ENCODE peak calls at places on chromosomes 11 and 22, in seven cellular contexts. X is kidney, G is adrenal gland, Z is psoas muscle, P is pancreas, K is cardiac muscle cell, W is GM12865. L is an unnamed sample.

GRCh38 chr11:128745296-128746183 is 51.7 kb downstream of the FLI1 start:
- DNase-seq in X (no peak), G (no peak), Z (no peak), P (no peak), K (no peak), W (no peak), L (no peak)

GRCh38 chr11:62921573-62922188 is 518 bp upstream of the CHRM1 start:
- DNase-seq in X (no peak), G (no peak), Z (no peak), P (peak), K (no peak), W (no peak), L (no peak)

GRCh38 chr22:33658775-33659174 is 261.5 kb downstream of the LARGE1 start:
- DNase-seq in X (peak), G (peak), Z (peak), P (no peak), K (no peak), W (no peak), L (no peak)

GRCh38 chr22:39281126-39281525 is 36.3 kb upstream of the PDGFB start:
- DNase-seq in X (no peak), G (no peak), Z (no peak), P (no peak), K (no peak), W (no peak), L (no peak)

GRCh38 chr11:76838422-76839068 is 22.2 kb upstream of the ACER3 start:
- DNase-seq in X (no peak), G (no peak), Z (no peak), P (no peak), K (peak), W (no peak), L (peak)

GRCh38 chr11:416051-416756 is 1.4 kb upstream of the SIGIRR start:
- DNase-seq in X (no peak), G (no peak), Z (no peak), P (peak), K (no peak), W (no peak), L (no peak)

GRCh38 chr11:32090774-32091370 is at the start of gene RCN1:
- DNase-seq in X (peak), G (peak), Z (peak), P (peak), K (peak), W (peak), L (peak)

GRCh38 chr22:41230399-41230785 is 10.3 kb downstream of the CHADL start:
- DNase-seq in X (no peak), G (no peak), Z (no peak), P (no peak), K (no peak), W (no peak), L (no peak)

GRCh38 chr22:35467788-35468187 is 67.8 kb downstream of the MCM5 start:
- DNase-seq in X (peak), G (peak), Z (peak), P (no peak), K (peak), W (no peak), L (peak)

DNA sequence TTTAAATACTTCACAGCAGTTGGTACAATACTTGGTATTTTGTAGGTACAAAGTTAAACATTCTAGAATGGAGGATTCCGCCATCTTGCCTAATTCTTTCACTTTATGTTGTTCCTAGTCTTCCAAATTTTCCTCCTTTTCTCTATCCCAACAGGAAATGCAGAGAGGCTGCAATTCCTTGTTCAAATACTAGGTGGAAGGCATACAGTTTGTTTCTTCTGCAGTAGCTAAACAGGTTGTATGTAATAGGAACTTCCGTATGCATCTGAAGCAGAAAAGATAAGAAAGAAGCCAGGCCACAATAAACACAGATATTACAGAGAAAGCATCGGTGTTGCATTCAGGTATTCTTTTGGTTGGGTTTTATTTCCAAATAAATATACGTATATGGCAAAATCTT is 186.4 kb upstream of the MTMR2 start:
- DNase-seq in X (no peak), G (no peak), Z (no peak), P (no peak), K (no peak), W (no peak), L (no peak)
- TF ChIP-seq CTCF in X (no peak), G (no peak), Z (no peak), P (no peak), K (no peak), W (no peak), L (no peak)

GRCh38 chr11:102047305-102047924 is at the start of gene CFAP300:
- DNase-seq in X (peak), G (peak), Z (peak), P (peak), K (peak), W (peak), L (peak)
- H3K4me3 ChIP-seq in X (peak), G (peak), Z (peak), P (peak), K (peak), W (no peak), L (peak)

GRCh38 chr11:19808076-19808911 is 95.7 kb downstream of the NAV2 start:
- DNase-seq in X (no peak), G (no peak), Z (no peak), P (no peak), K (no peak), W (no peak), L (no peak)
- TF ChIP-seq CTCF in X (no peak), G (no peak), Z (peak), P (no peak), K (peak), W (no peak), L (no peak)

DNA sequence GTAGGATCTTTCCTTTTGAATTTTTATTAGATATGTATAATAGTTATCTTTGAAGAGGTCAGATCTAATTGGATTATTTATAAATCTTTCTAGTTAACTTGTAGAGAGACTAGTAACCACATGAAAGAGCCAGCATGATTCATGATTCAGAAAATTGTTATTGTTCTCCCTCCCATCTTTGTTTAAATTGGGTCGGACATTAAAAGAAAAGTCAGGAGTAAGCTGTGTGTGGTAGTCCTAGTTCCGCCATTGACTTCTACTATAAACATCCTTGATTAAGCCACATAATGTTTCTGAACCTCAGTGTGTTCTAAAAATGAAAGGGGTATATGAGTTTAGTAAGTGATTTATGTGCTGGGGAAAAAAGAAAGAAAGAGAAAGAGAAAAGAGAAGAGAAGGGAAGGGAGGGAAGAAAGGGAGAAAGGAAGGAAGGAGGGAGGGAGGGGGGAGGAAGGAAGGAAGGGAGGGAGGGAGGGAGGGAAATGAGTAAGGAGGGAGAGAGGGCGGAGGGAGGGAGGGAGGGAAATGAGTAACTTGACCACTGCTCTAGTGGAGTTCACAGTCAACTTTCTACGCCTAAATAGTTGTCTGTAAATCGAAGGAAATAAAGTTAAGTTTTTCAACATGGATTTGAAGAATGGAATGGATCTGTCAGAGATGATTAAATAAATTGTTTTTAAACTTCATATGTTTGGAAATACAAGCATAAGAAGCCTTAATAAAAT is 32.9 kb downstream of the SIK2 start:
- DNase-seq in X (no peak), G (no peak), Z (no peak), P (no peak), K (no peak), W (no peak), L (no peak)
- H3K4me3 ChIP-seq in X (no peak), G (no peak), Z (no peak), P (no peak), K (no peak), W (no peak), L (no peak)

GRCh38 chr11:46369458-46370152 is 11.9 kb upstream of the MDK start:
- DNase-seq in X (peak), G (no peak), Z (peak), P (peak), K (peak), W (peak), L (peak)

GRCh38 chr11:46367244-46367915 is 14.1 kb upstream of the MDK start:
- DNase-seq in X (peak), G (peak), Z (peak), P (peak), K (peak), W (peak), L (peak)

GRCh38 chr11:46366661-46367161 is 14.8 kb upstream of the MDK start:
- DNase-seq in X (peak), G (no peak), Z (no peak), P (peak), K (no peak), W (no peak), L (no peak)

GRCh38 chr11:46366260-46366659 is 15.2 kb upstream of the MDK start:
- DNase-seq in X (peak), G (no peak), Z (no peak), P (no peak), K (no peak), W (no peak), L (no peak)

GRCh38 chr11:46367916-46368267 is 13.6 kb upstream of the MDK start:
- DNase-seq in X (no peak), G (no peak), Z (no peak), P (no peak), K (no peak), W (no peak), L (no peak)
- TF ChIP-seq CTCF in X (no peak), G (no peak), Z (no peak), P (peak), K (no peak), W (no peak), L (no peak)

GRCh38 chr11:56700242-56700918 is 1.5 kb downstream of the OR9G1 start:
- DNase-seq in X (no peak), G (no peak), Z (no peak), P (no peak), K (no peak), W (no peak), L (no peak)
- H3K4me3 ChIP-seq in X (no peak), G (no peak), Z (no peak), P (no peak), K (no peak), W (no peak), L (no peak)

L was measured in WERI-Rb-1.